ENCODE peak calls at places on chromosomes 5 and 9, in nine cellular contexts. D is stimulated activated CD4-positive, alpha-beta T cell treated with anti-CD3 and anti-CD28 coated beads, TNF-alpha, amount 100 ng/mL, for 24 hours; K is activated CD8-positive, alpha-beta memory T cell treated with anti-CD3 and anti-CD28 coated beads for 1 hour; Y is fibroblast of gingiva; V is C1 segment of cervical spinal cord; J is RCC 7860; O is IMR-90; L is NK-92 treated with Interleukin-12 subunit alpha and Interleukin-12 subunit beta, amount 100 ng/mL, for 24 hours; T is left ventricle myocardium superior. C is an unnamed sample.

GRCh38 chr5:124103671-124104070 is 591.7 kb downstream of the CSNK1G3 start:
- DNase-seq in D (no peak), K (no peak), Y (peak), V (no peak), J (peak), O (peak), L (no peak), T (no peak), C (peak)

GRCh38 chr5:109903061-109903460 is 213.3 kb downstream of the MAN2A1 start:
- DNase-seq in D (no peak), K (no peak), Y (no peak), V (no peak), J (no peak), O (no peak), L (no peak), T (no peak), C (no peak)

GRCh38 chr5:154702477-154702876 is 52.7 kb upstream of the LARP1 start:
- DNase-seq in D (no peak), K (no peak), Y (no peak), V (no peak), J (no peak), O (no peak), L (no peak), T (no peak), C (no peak)

GRCh38 chr5:65199988-65200668 is 281.6 kb downstream of the ADAMTS6 start:
- DNase-seq in D (no peak), K (no peak), Y (peak), V (no peak), J (peak), O (peak), L (no peak), T (no peak), C (no peak)

GRCh38 chr5:77186990-77187389 is 23.5 kb upstream of the PDE8B start:
- DNase-seq in D (no peak), K (no peak), Y (no peak), V (no peak), J (no peak), O (no peak), L (no peak), T (no peak), C (no peak)

GRCh38 chr9:127004946-127005769 is 90.6 kb downstream of the RALGPS1 start:
- DNase-seq in D (peak), K (peak), Y (no peak), V (no peak), J (no peak), O (peak), L (peak), T (no peak), C (peak)

GRCh38 chr5:81020478-81021167 is 60.5 kb downstream of the RASGRF2 start:
- DNase-seq in D (no peak), K (no peak), Y (no peak), V (no peak), J (peak), O (peak), L (no peak), T (no peak), C (peak)

GRCh38 chr5:96123418-96123817 is 161.8 kb upstream of the ELL2 start:
- DNase-seq in D (no peak), K (no peak), Y (no peak), V (no peak), J (no peak), O (no peak), L (no peak), T (no peak), C (no peak)

GRCh38 chr5:53902524-53902923 is 342.1 kb downstream of the NDUFS4 start:
- DNase-seq in D (no peak), K (no peak), Y (no peak), V (no peak), J (no peak), O (no peak), L (no peak), T (no peak), C (no peak)

GRCh38 chr9:136026266-136026942 is 65.2 kb upstream of the UBAC1 start:
- DNase-seq in D (no peak), K (no peak), Y (no peak), V (no peak), J (no peak), O (no peak), L (no peak), T (no peak), C (no peak)

GRCh38 chr9:13351768-13352386 is 72.4 kb upstream of the MPDZ start:
- DNase-seq in D (no peak), K (no peak), Y (peak), V (no peak), J (peak), O (peak), L (no peak), T (no peak), C (peak)

GRCh38 chr9:90219548-90220118 is 423.0 kb downstream of the DIRAS2 start:
- DNase-seq in D (no peak), K (peak), Y (no peak), V (no peak), J (no peak), O (no peak), L (no peak), T (peak), C (no peak)

GRCh38 chr9:116940614-116941215 is 253.6 kb downstream of the TRIM32 start:
- DNase-seq in D (no peak), K (no peak), Y (no peak), V (no peak), J (no peak), O (peak), L (no peak), T (no peak), C (no peak)

GRCh38 chr5:95808686-95809413 is 13.7 kb downstream of the GLRX start:
- DNase-seq in D (peak), K (peak), Y (peak), V (peak), J (no peak), O (peak), L (no peak), T (peak), C (no peak)

GRCh38 chr5:113267361-113267900 is 167.4 kb downstream of the TSSK1B start:
- DNase-seq in D (no peak), K (no peak), Y (no peak), V (no peak), J (no peak), O (no peak), L (no peak), T (no peak), C (no peak)

GRCh38 chr9:116303270-116303904 is 149.8 kb downstream of the PAPPA start:
- DNase-seq in D (no peak), K (no peak), Y (no peak), V (no peak), J (no peak), O (no peak), L (no peak), T (no peak), C (no peak)

GRCh38 chr5:131171276-131171815 is 602 bp downstream of the LYRM7 start:
- DNase-seq in D (no peak), K (no peak), Y (no peak), V (no peak), J (no peak), O (no peak), L (peak), T (no peak), C (no peak)

GRCh38 chr5:140189977-140190867 is 15.2 kb downstream of the CYSTM1 start:
- DNase-seq in D (no peak), K (no peak), Y (no peak), V (no peak), J (peak), O (peak), L (no peak), T (no peak), C (peak)

GRCh38 chr9:127982912-127983311 is 2.1 kb upstream of the EEIG1 start:
- DNase-seq in D (no peak), K (no peak), Y (no peak), V (no peak), J (no peak), O (no peak), L (no peak), T (no peak), C (no peak)

GRCh38 chr5:133232011-133232410 is 180.2 kb downstream of the HSPA4 start:
- DNase-seq in D (no peak), K (no peak), Y (no peak), V (no peak), J (no peak), O (no peak), L (no peak), T (no peak), C (no peak)

GRCh38 chr5:175772747-175773533 is 98.4 kb upstream of the CPLX2 start:
- DNase-seq in D (no peak), K (no peak), Y (no peak), V (no peak), J (no peak), O (no peak), L (no peak), T (no peak), C (no peak)

GRCh38 chr9:70044450-70045307 is 1.0 kb downstream of the MAMDC2 start:
- DNase-seq in D (no peak), K (no peak), Y (no peak), V (no peak), J (peak), O (peak), L (no peak), T (peak), C (no peak)

GRCh38 chr5:135920199-135920598 is 24.6 kb upstream of the IL9 start:
- DNase-seq in D (no peak), K (no peak), Y (no peak), V (no peak), J (no peak), O (no peak), L (no peak), T (no peak), C (no peak)

GRCh38 chr5:132059043-132059695 is 1.3 kb upstream of the IL3 start:
- DNase-seq in D (no peak), K (no peak), Y (no peak), V (no peak), J (no peak), O (no peak), L (no peak), T (peak), C (no peak)

GRCh38 chr5:136000937-136001336 is 27.9 kb upstream of the TGFBI start:
- DNase-seq in D (no peak), K (no peak), Y (no peak), V (no peak), J (no peak), O (no peak), L (no peak), T (no peak), C (no peak)

GRCh38 chr5:173964491-173964890 is 24.5 kb upstream of the C5orf47 start:
- DNase-seq in D (no peak), K (no peak), Y (no peak), V (no peak), J (no peak), O (no peak), L (no peak), T (no peak), C (no peak)

GRCh38 chr9:129608561-129609481 is 12.1 kb downstream of the C9orf50 start:
- DNase-seq in D (no peak), K (no peak), Y (no peak), V (no peak), J (no peak), O (no peak), L (no peak), T (peak), C (no peak)

GRCh38 chr5:35087971-35088370 is 40.2 kb upstream of the AGXT2 start:
- DNase-seq in D (no peak), K (no peak), Y (peak), V (no peak), J (no peak), O (peak), L (no peak), T (no peak), C (peak)

GRCh38 chr5:38672059-38672791 is 115.8 kb upstream of the LIFR start:
- DNase-seq in D (no peak), K (no peak), Y (peak), V (no peak), J (no peak), O (peak), L (no peak), T (no peak), C (no peak)

GRCh38 chr5:159452480-159453167 is 122.3 kb upstream of the IL12B start:
- DNase-seq in D (no peak), K (no peak), Y (no peak), V (no peak), J (no peak), O (no peak), L (no peak), T (no peak), C (no peak)

GRCh38 chr9:16023466-16023865 is 470.6 kb downstream of the CCDC171 start:
- DNase-seq in D (no peak), K (no peak), Y (peak), V (no peak), J (no peak), O (peak), L (no peak), T (no peak), C (peak)

GRCh38 chr5:122101636-122102285 is 23.7 kb upstream of the LOX start:
- DNase-seq in D (no peak), K (no peak), Y (peak), V (no peak), J (peak), O (peak), L (no peak), T (no peak), C (no peak)

GRCh38 chr9:20732118-20732517 is 48.1 kb downstream of the FOCAD start:
- DNase-seq in D (no peak), K (no peak), Y (no peak), V (no peak), J (peak), O (peak), L (no peak), T (no peak), C (peak)

GRCh38 chr9:34646211-34647083 is at the start of gene GALT:
- DNase-seq in D (peak), K (peak), Y (peak), V (peak), J (peak), O (peak), L (peak), T (peak), C (peak)

GRCh38 chr9:127854169-127854833 is at the start of gene ENG:
- DNase-seq in D (peak), K (no peak), Y (peak), V (no peak), J (no peak), O (peak), L (no peak), T (peak), C (no peak)

GRCh38 chr5:114101153-114101552 is 260.7 kb upstream of the KCNN2 start:
- DNase-seq in D (no peak), K (no peak), Y (peak), V (no peak), J (no peak), O (peak), L (no peak), T (no peak), C (no peak)

GRCh38 chr5:124828731-124829130 is 82.3 kb upstream of the ZNF608 start:
- DNase-seq in D (no peak), K (no peak), Y (no peak), V (no peak), J (no peak), O (no peak), L (no peak), T (no peak), C (no peak)